ENCODE peak calls at places on chromosomes 7 and 10, in four cellular contexts. W is colonic mucosa; I is CD8-positive, alpha-beta T cell; J is neural progenitor cell. N is an unnamed sample. For H3K36me3 and H3K27me3, the result is how much of the 10 kb centered on the place peaks cover.

GRCh38 chr7:64685091-64685490 is 19.2 kb downstream of the ZNF107 start:
- DNase-seq in W (no peak), I (no peak), J (no peak), N (no peak)

GRCh38 chr7:100472854-100473499 is 6.0 kb downstream of the TSC22D4 start:
- DNase-seq in W (no peak), I (no peak), J (no peak), N (no peak)

GRCh38 chr7:14341200-14341599 is 351.7 kb upstream of the ETV1 start:
- DNase-seq in W (no peak), I (no peak), J (no peak), N (no peak)

GRCh38 chr10:132688580-132689420 is 97.1 kb downstream of the NKX6-2 start:
- DNase-seq in W (no peak), I (no peak), J (no peak), N (no peak)

GRCh38 chr10:3173173-3173878 is 744 bp upstream of the PITRM1 start:
- DNase-seq in W (peak), I (no peak), J (no peak), N (no peak)

GRCh38 chr7:87810130-87810529 is 66.0 kb downstream of the SLC25A40 start:
- DNase-seq in W (no peak), I (no peak), J (peak), N (peak)

GRCh38 chr10:873020-873419 is 58.5 kb downstream of the LARP4B start:
- DNase-seq in W (no peak), I (no peak), J (no peak), N (no peak)

GRCh38 chr10:99808285-99808684 is 25.8 kb downstream of the ABCC2 start:
- DNase-seq in W (no peak), I (no peak), J (no peak), N (no peak)

GRCh38 chr7:96327429-96327828 is 5.5 kb upstream of the SLC25A13 start:
- DNase-seq in W (peak), I (no peak), J (no peak), N (no peak)

GRCh38 chr7:23335621-23336020 is 36.5 kb downstream of the MALSU1 start:
- DNase-seq in W (no peak), I (no peak), J (no peak), N (no peak)

GRCh38 chr7:65749518-65749917 is 123.4 kb upstream of the VKORC1L1 start:
- DNase-seq in W (no peak), I (no peak), J (no peak), N (no peak)

GRCh38 chr7:154380771-154381170 is 328.6 kb downstream of the DPP6 start:
- DNase-seq in W (no peak), I (no peak), J (no peak), N (no peak)

GRCh38 chr7:34342403-34342802 is 315.6 kb upstream of the NPSR1 start:
- DNase-seq in W (no peak), I (no peak), J (no peak), N (no peak)

GRCh38 chr7:34337163-34337562 is 320.9 kb upstream of the NPSR1 start:
- DNase-seq in W (no peak), I (no peak), J (no peak), N (no peak)

GRCh38 chr7:34339061-34339526 is 318.9 kb upstream of the NPSR1 start:
- DNase-seq in W (no peak), I (no peak), J (no peak), N (no peak)

GRCh38 chr7:34343667-34344066 is 314.4 kb upstream of the NPSR1 start:
- DNase-seq in W (no peak), I (no peak), J (no peak), N (no peak)

DNA sequence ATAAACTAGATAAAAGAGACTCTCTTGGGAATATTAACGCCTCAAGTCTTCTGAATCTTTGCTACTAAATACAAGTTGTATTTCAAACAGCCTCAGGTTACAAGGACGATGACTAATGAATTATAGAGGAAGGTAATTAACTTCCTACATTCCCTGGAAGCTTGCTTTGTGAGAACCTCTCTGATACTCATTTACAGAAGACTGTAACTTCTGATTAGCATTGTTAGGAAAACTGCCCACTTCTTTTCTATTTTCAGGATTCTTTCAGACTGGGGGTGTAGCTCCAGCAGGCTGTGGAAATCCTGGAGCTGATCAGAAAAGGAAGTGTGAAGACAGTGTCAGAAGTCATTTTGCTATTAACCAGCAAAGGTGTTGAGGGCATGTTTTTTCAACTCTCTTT is 316.7 kb upstream of the NPSR1 start:
- DNase-seq in W (no peak), I (no peak), J (peak), N (no peak)
- H3K4me3 ChIP-seq in W (no peak), I (no peak), J (no peak), N (no peak)

GRCh38 chr10:131121511-131122035 is 189.9 kb downstream of the TCERG1L start:
- DNase-seq in W (no peak), I (no peak), J (no peak), N (no peak)
- H3K36me3 ChIP-seq in W (under half), I (under half), J (under half), N (under half)

GRCh38 chr7:93574269-93574645 is 267 bp downstream of the CALCR start:
- DNase-seq in W (no peak), I (no peak), J (peak), N (no peak)

GRCh38 chr7:93578762-93579161 is 4.2 kb upstream of the CALCR start:
- DNase-seq in W (no peak), I (no peak), J (no peak), N (no peak)

GRCh38 chr7:93575555-93576397 is 1.3 kb upstream of the CALCR start:
- DNase-seq in W (no peak), I (no peak), J (peak), N (no peak)

GRCh38 chr7:93569189-93569588 is 5.3 kb downstream of the CALCR start:
- DNase-seq in W (no peak), I (no peak), J (no peak), N (no peak)

GRCh38 chr7:93574646-93575554 is at the start of gene CALCR:
- DNase-seq in W (no peak), I (no peak), J (peak), N (no peak)
- H3K27me3 ChIP-seq in W (under half), I (under half), J (half or more), N (half or more)

DNA sequence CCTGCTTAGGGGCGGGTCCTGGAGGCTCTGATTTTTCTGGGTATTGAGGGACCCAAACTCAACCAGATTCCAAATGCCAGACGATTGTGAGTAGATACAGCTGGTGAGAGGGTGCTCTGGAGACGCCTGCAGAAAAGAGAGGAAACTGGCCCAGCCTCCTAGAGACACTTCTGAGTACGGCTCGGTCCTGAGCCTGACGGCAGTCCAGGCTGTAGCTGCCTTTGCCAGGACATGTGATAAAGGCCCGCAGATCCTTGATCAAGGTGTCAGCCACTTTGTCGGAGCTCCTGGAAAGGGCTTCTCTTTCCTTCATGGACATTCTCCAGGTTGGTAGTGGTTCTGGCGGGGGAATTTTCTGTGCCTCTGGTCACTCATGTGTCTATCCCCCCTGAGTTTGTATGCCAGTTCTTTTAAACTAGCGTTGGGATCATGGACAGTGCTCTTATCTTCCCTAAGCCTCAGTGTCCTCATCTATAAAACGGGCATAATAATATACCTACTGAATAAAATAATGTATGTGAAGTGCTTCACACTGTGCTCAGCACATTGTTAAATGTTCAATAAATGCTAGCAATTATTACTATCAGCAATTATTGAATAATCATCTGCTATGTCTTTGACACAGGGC is 42.4 kb upstream of the BTRC start:
- DNase-seq in W (no peak), I (no peak), J (no peak), N (no peak)
- H3K4me3 ChIP-seq in W (no peak), I (peak), J (peak), N (no peak)

DNA sequence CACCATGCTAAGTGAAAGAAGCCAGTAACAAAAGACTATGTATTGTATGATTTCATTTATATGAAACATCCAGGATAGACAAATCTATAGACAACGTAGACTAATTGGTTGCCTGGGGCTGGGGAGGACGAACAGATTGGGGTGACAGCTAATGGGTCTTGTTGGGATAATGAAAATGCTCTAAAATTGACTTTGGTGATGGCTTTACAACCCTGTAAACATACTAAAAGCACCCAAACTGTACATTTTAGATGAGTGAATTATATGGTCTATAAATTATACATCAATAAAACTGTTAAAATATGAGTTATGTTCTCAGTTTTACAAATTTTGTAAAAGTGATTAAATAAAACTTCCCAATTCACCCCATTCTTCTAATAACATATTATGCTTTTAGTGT is 261.5 kb downstream of the ELMO1 start:
- DNase-seq in W (no peak), I (no peak), J (no peak), N (no peak)
- H3K36me3 ChIP-seq in W (under half), I (under half), J (under half), N (under half)

DNA sequence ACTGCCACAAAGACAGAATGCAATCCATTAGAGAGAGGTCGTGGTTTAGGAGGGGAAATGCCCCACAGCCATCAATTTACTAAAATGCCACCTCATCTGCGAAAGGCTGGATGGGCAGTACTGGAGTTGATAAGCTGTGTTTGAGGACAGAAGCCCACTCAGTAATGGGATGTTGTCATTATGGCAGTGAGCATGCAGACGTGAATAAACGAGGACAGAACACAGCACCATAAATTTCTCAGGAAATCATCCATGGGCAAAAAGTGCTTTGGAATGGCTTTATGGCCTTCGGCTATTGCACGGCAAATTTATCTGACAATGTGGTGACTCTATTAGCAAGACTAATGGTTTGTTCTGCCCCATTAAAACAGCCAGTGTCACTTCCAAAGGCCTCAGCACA is 15.9 kb upstream of the C10orf53 start:
- DNase-seq in W (no peak), I (no peak), J (no peak), N (no peak)
- H3K27me3 ChIP-seq in W (under half), I (under half), J (under half), N (under half)

N was measured in HAP-1.